ENCODE peak calls at places on chromosomes 5 and 9, in five cellular contexts. One of them, this sample, is unnamed.
A peak's percentile ranks its signal among the peaks of the same experiment; 100 is the strongest.

GRCh38 chr9:127970401-127971313 is 10.1 kb downstream of the EEIG1 start:
- DNase-seq in dorsolateral prefrontal cortex: no peak
- DNase-seq in RWPE2: no peak
- DNase-seq in B cell: peak; percentile 81
- DNase-seq in activated CD8-positive, alpha-beta T cell treated with anti-CD3 and anti-CD28 coated beads for 36 hours: peak; percentile 90
- DNase-seq in this sample: peak; percentile 92

GRCh38 chr5:178547753-178548415 is 42.3 kb downstream of the COL23A1 start:
- DNase-seq in dorsolateral prefrontal cortex: no peak
- DNase-seq in RWPE2: peak; percentile 68
- DNase-seq in B cell: no peak
- DNase-seq in activated CD8-positive, alpha-beta T cell treated with anti-CD3 and anti-CD28 coated beads for 36 hours: peak; percentile 18
- DNase-seq in this sample: no peak

GRCh38 chr5:13211064-13211463 is 733.4 kb downstream of the DNAH5 start:
- DNase-seq in dorsolateral prefrontal cortex: no peak
- DNase-seq in RWPE2: no peak
- DNase-seq in B cell: no peak
- DNase-seq in activated CD8-positive, alpha-beta T cell treated with anti-CD3 and anti-CD28 coated beads for 36 hours: no peak
- DNase-seq in this sample: no peak

GRCh38 chr9:130421802-130422276 is 22.9 kb upstream of the ASS1 start:
- DNase-seq in dorsolateral prefrontal cortex: no peak
- DNase-seq in RWPE2: no peak
- DNase-seq in B cell: no peak
- DNase-seq in activated CD8-positive, alpha-beta T cell treated with anti-CD3 and anti-CD28 coated beads for 36 hours: no peak
- DNase-seq in this sample: no peak

GRCh38 chr9:3887121-3887797 is 361.5 kb upstream of the RFX3 start:
- DNase-seq in dorsolateral prefrontal cortex: no peak
- DNase-seq in RWPE2: no peak
- DNase-seq in B cell: no peak
- DNase-seq in activated CD8-positive, alpha-beta T cell treated with anti-CD3 and anti-CD28 coated beads for 36 hours: no peak
- DNase-seq in this sample: no peak

GRCh38 chr5:116631147-116631546 is 56.5 kb upstream of the SEMA6A start:
- DNase-seq in dorsolateral prefrontal cortex: no peak
- DNase-seq in RWPE2: no peak
- DNase-seq in B cell: no peak
- DNase-seq in activated CD8-positive, alpha-beta T cell treated with anti-CD3 and anti-CD28 coated beads for 36 hours: no peak
- DNase-seq in this sample: no peak

GRCh38 chr9:113999256-114000062 is 78.6 kb downstream of the AMBP start:
- DNase-seq in dorsolateral prefrontal cortex: peak; percentile 23
- DNase-seq in RWPE2: no peak
- DNase-seq in B cell: no peak
- DNase-seq in activated CD8-positive, alpha-beta T cell treated with anti-CD3 and anti-CD28 coated beads for 36 hours: no peak
- DNase-seq in this sample: no peak

GRCh38 chr9:69874301-69875060 is 53.9 kb downstream of the CFAP95 start:
- DNase-seq in dorsolateral prefrontal cortex: no peak
- DNase-seq in RWPE2: no peak
- DNase-seq in B cell: no peak
- DNase-seq in activated CD8-positive, alpha-beta T cell treated with anti-CD3 and anti-CD28 coated beads for 36 hours: no peak
- DNase-seq in this sample: no peak

GRCh38 chr9:131805803-131806202 is 65.9 kb upstream of the RAPGEF1 start:
- DNase-seq in dorsolateral prefrontal cortex: no peak
- DNase-seq in RWPE2: no peak
- DNase-seq in B cell: no peak
- DNase-seq in activated CD8-positive, alpha-beta T cell treated with anti-CD3 and anti-CD28 coated beads for 36 hours: no peak
- DNase-seq in this sample: no peak

GRCh38 chr5:163586431-163587033 is 81.1 kb downstream of the MAT2B start:
- DNase-seq in dorsolateral prefrontal cortex: no peak
- DNase-seq in RWPE2: no peak
- DNase-seq in B cell: no peak
- DNase-seq in activated CD8-positive, alpha-beta T cell treated with anti-CD3 and anti-CD28 coated beads for 36 hours: no peak
- DNase-seq in this sample: no peak

DNA sequence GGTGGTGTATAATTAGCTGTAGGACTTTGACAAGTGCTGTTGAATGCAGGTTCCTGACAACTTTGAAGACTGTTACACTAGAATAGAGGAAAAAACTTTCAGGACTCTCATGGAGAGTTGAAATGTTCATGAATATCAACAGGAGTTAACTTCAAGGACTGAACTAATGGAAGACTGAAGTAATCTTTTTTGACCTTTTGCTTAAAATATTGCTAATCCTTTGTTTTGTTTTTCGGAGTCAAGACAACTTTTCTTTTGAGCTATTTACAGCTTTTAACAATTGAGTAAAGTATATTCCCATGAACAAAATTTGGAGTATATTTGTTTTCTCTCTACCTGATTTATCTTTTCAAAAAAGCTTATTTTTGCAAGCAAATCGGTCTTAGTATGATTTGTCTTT is 34.1 kb upstream of the MTMR12 start:
- DNase-seq in dorsolateral prefrontal cortex: no peak
- DNase-seq in RWPE2: no peak
- DNase-seq in B cell: no peak
- DNase-seq in activated CD8-positive, alpha-beta T cell treated with anti-CD3 and anti-CD28 coated beads for 36 hours: no peak
- DNase-seq in this sample: no peak
- TF ChIP-seq CTCF in dorsolateral prefrontal cortex: no peak
- TF ChIP-seq CTCF in RWPE2: no peak
- TF ChIP-seq CTCF in B cell: no peak
- TF ChIP-seq CTCF in activated CD8-positive, alpha-beta T cell treated with anti-CD3 and anti-CD28 coated beads for 36 hours: no peak
- TF ChIP-seq CTCF in this sample: no peak

GRCh38 chr9:126448136-126448535 is 121.5 kb downstream of the MVB12B start:
- DNase-seq in dorsolateral prefrontal cortex: no peak
- DNase-seq in RWPE2: no peak
- DNase-seq in B cell: no peak
- DNase-seq in activated CD8-positive, alpha-beta T cell treated with anti-CD3 and anti-CD28 coated beads for 36 hours: no peak
- DNase-seq in this sample: no peak

GRCh38 chr9:126451316-126451885 is 124.8 kb downstream of the MVB12B start:
- DNase-seq in dorsolateral prefrontal cortex: peak; percentile 8
- DNase-seq in RWPE2: no peak
- DNase-seq in B cell: no peak
- DNase-seq in activated CD8-positive, alpha-beta T cell treated with anti-CD3 and anti-CD28 coated beads for 36 hours: no peak
- DNase-seq in this sample: no peak

GRCh38 chr9:126450537-126451205 is 124.0 kb downstream of the MVB12B start:
- DNase-seq in dorsolateral prefrontal cortex: no peak
- DNase-seq in RWPE2: no peak
- DNase-seq in B cell: no peak
- DNase-seq in activated CD8-positive, alpha-beta T cell treated with anti-CD3 and anti-CD28 coated beads for 36 hours: no peak
- DNase-seq in this sample: no peak

GRCh38 chr9:126449725-126450443 is 123.3 kb downstream of the MVB12B start:
- DNase-seq in dorsolateral prefrontal cortex: no peak
- DNase-seq in RWPE2: no peak
- DNase-seq in B cell: no peak
- DNase-seq in activated CD8-positive, alpha-beta T cell treated with anti-CD3 and anti-CD28 coated beads for 36 hours: no peak
- DNase-seq in this sample: no peak

GRCh38 chr9:126448865-126449577 is 122.4 kb downstream of the MVB12B start:
- DNase-seq in dorsolateral prefrontal cortex: no peak
- DNase-seq in RWPE2: no peak
- DNase-seq in B cell: no peak
- DNase-seq in activated CD8-positive, alpha-beta T cell treated with anti-CD3 and anti-CD28 coated beads for 36 hours: no peak
- DNase-seq in this sample: no peak
- TF ChIP-seq CTCF in dorsolateral prefrontal cortex: no peak
- TF ChIP-seq CTCF in RWPE2: no peak
- TF ChIP-seq CTCF in B cell: no peak
- TF ChIP-seq CTCF in activated CD8-positive, alpha-beta T cell treated with anti-CD3 and anti-CD28 coated beads for 36 hours: no peak
- TF ChIP-seq CTCF in this sample: no peak

GRCh38 chr5:45862763-45863162 is 166.6 kb upstream of the HCN1 start:
- DNase-seq in dorsolateral prefrontal cortex: no peak
- DNase-seq in RWPE2: no peak
- DNase-seq in B cell: no peak
- DNase-seq in activated CD8-positive, alpha-beta T cell treated with anti-CD3 and anti-CD28 coated beads for 36 hours: no peak
- DNase-seq in this sample: no peak
- TF ChIP-seq CTCF in dorsolateral prefrontal cortex: no peak
- TF ChIP-seq CTCF in RWPE2: no peak
- TF ChIP-seq CTCF in B cell: no peak
- TF ChIP-seq CTCF in activated CD8-positive, alpha-beta T cell treated with anti-CD3 and anti-CD28 coated beads for 36 hours: no peak
- TF ChIP-seq CTCF in this sample: no peak

GRCh38 chr9:68685770-68686169 is 19.3 kb upstream of the PIP5K1B start:
- DNase-seq in dorsolateral prefrontal cortex: no peak
- DNase-seq in RWPE2: no peak
- DNase-seq in B cell: peak; percentile 40
- DNase-seq in activated CD8-positive, alpha-beta T cell treated with anti-CD3 and anti-CD28 coated beads for 36 hours: peak; percentile 47
- DNase-seq in this sample: peak; percentile 73
- TF ChIP-seq CTCF in dorsolateral prefrontal cortex: peak; percentile 11
- TF ChIP-seq CTCF in RWPE2: no peak
- TF ChIP-seq CTCF in B cell: peak; percentile 74
- TF ChIP-seq CTCF in activated CD8-positive, alpha-beta T cell treated with anti-CD3 and anti-CD28 coated beads for 36 hours: peak; percentile 52
- TF ChIP-seq CTCF in this sample: peak; percentile 66

GRCh38 chr9:134170525-134171315 is 6.4 kb upstream of the RNU6ATAC start:
- DNase-seq in dorsolateral prefrontal cortex: no peak
- DNase-seq in RWPE2: no peak
- DNase-seq in B cell: no peak
- DNase-seq in activated CD8-positive, alpha-beta T cell treated with anti-CD3 and anti-CD28 coated beads for 36 hours: no peak
- DNase-seq in this sample: no peak

GRCh38 chr9:134167530-134167931 is 3.2 kb upstream of the RNU6ATAC start:
- DNase-seq in dorsolateral prefrontal cortex: no peak
- DNase-seq in RWPE2: no peak
- DNase-seq in B cell: no peak
- DNase-seq in activated CD8-positive, alpha-beta T cell treated with anti-CD3 and anti-CD28 coated beads for 36 hours: no peak
- DNase-seq in this sample: no peak

GRCh38 chr9:134169724-134170401 is 5.5 kb upstream of the RNU6ATAC start:
- DNase-seq in dorsolateral prefrontal cortex: no peak
- DNase-seq in RWPE2: no peak
- DNase-seq in B cell: no peak
- DNase-seq in activated CD8-positive, alpha-beta T cell treated with anti-CD3 and anti-CD28 coated beads for 36 hours: no peak
- DNase-seq in this sample: no peak

GRCh38 chr9:134169166-134169565 is 4.8 kb upstream of the RNU6ATAC start:
- DNase-seq in dorsolateral prefrontal cortex: no peak
- DNase-seq in RWPE2: no peak
- DNase-seq in B cell: no peak
- DNase-seq in activated CD8-positive, alpha-beta T cell treated with anti-CD3 and anti-CD28 coated beads for 36 hours: no peak
- DNase-seq in this sample: no peak

DNA sequence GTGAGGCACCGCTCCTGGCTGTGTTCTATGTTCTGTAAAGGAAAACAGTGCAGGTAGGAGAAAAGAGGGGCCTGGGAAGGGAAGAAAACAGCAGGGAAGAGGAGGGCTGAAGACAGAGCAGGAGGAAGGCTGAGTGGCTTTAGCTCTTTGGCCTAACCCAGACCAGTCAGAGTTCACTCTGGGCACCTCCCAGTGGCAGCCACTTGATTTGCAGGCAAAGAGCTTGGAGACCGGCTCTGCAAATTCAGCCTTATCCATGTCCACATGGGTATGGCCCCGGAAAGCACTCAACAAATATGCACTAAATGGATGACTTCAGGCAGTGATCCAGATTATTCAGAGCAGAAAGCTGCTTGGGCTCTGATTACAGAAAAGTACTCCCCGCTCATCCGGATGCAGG is 4.4 kb upstream of the RNU6ATAC start:
- DNase-seq in dorsolateral prefrontal cortex: no peak
- DNase-seq in RWPE2: no peak
- DNase-seq in B cell: no peak
- DNase-seq in activated CD8-positive, alpha-beta T cell treated with anti-CD3 and anti-CD28 coated beads for 36 hours: peak; percentile 30
- DNase-seq in this sample: no peak
- TF ChIP-seq CTCF in dorsolateral prefrontal cortex: no peak
- TF ChIP-seq CTCF in RWPE2: no peak
- TF ChIP-seq CTCF in B cell: peak; percentile 20
- TF ChIP-seq CTCF in activated CD8-positive, alpha-beta T cell treated with anti-CD3 and anti-CD28 coated beads for 36 hours: no peak
- TF ChIP-seq CTCF in this sample: no peak

GRCh38 chr5:73299017-73299630 is 126.1 kb downstream of the TMEM174 start:
- DNase-seq in dorsolateral prefrontal cortex: no peak
- DNase-seq in RWPE2: no peak
- DNase-seq in B cell: peak; percentile 38
- DNase-seq in activated CD8-positive, alpha-beta T cell treated with anti-CD3 and anti-CD28 coated beads for 36 hours: no peak
- DNase-seq in this sample: peak; percentile 51
- TF ChIP-seq CTCF in dorsolateral prefrontal cortex: peak; percentile 7
- TF ChIP-seq CTCF in RWPE2: peak; percentile 68
- TF ChIP-seq CTCF in B cell: no peak
- TF ChIP-seq CTCF in activated CD8-positive, alpha-beta T cell treated with anti-CD3 and anti-CD28 coated beads for 36 hours: peak; percentile 35
- TF ChIP-seq CTCF in this sample: no peak

GRCh38 chr5:36459191-36460135 is 146.9 kb upstream of the SLC1A3 start:
- DNase-seq in dorsolateral prefrontal cortex: no peak
- DNase-seq in RWPE2: no peak
- DNase-seq in B cell: no peak
- DNase-seq in activated CD8-positive, alpha-beta T cell treated with anti-CD3 and anti-CD28 coated beads for 36 hours: no peak
- DNase-seq in this sample: no peak
- TF ChIP-seq CTCF in dorsolateral prefrontal cortex: no peak
- TF ChIP-seq CTCF in RWPE2: peak; percentile 56
- TF ChIP-seq CTCF in B cell: peak; percentile 31
- TF ChIP-seq CTCF in activated CD8-positive, alpha-beta T cell treated with anti-CD3 and anti-CD28 coated beads for 36 hours: peak; percentile 24
- TF ChIP-seq CTCF in this sample: no peak

GRCh38 chr5:119311688-119312087 is 44.1 kb upstream of the TNFAIP8 start:
- DNase-seq in dorsolateral prefrontal cortex: no peak
- DNase-seq in RWPE2: no peak
- DNase-seq in B cell: no peak
- DNase-seq in activated CD8-positive, alpha-beta T cell treated with anti-CD3 and anti-CD28 coated beads for 36 hours: no peak
- DNase-seq in this sample: no peak

GRCh38 chr5:119309290-119309818 is 46.5 kb upstream of the TNFAIP8 start:
- DNase-seq in dorsolateral prefrontal cortex: no peak
- DNase-seq in RWPE2: no peak
- DNase-seq in B cell: no peak
- DNase-seq in activated CD8-positive, alpha-beta T cell treated with anti-CD3 and anti-CD28 coated beads for 36 hours: peak; percentile 27
- DNase-seq in this sample: no peak

GRCh38 chr5:119313207-119313606 is 42.6 kb upstream of the TNFAIP8 start:
- DNase-seq in dorsolateral prefrontal cortex: no peak
- DNase-seq in RWPE2: no peak
- DNase-seq in B cell: no peak
- DNase-seq in activated CD8-positive, alpha-beta T cell treated with anti-CD3 and anti-CD28 coated beads for 36 hours: peak; percentile 34
- DNase-seq in this sample: no peak

GRCh38 chr5:119313876-119314605 is 41.8 kb upstream of the TNFAIP8 start:
- DNase-seq in dorsolateral prefrontal cortex: no peak
- DNase-seq in RWPE2: no peak
- DNase-seq in B cell: no peak
- DNase-seq in activated CD8-positive, alpha-beta T cell treated with anti-CD3 and anti-CD28 coated beads for 36 hours: no peak
- DNase-seq in this sample: no peak

GRCh38 chr5:119312403-119312802 is 43.4 kb upstream of the TNFAIP8 start:
- DNase-seq in dorsolateral prefrontal cortex: no peak
- DNase-seq in RWPE2: no peak
- DNase-seq in B cell: no peak
- DNase-seq in activated CD8-positive, alpha-beta T cell treated with anti-CD3 and anti-CD28 coated beads for 36 hours: no peak
- DNase-seq in this sample: no peak
- TF ChIP-seq CTCF in dorsolateral prefrontal cortex: no peak
- TF ChIP-seq CTCF in RWPE2: no peak
- TF ChIP-seq CTCF in B cell: no peak
- TF ChIP-seq CTCF in activated CD8-positive, alpha-beta T cell treated with anti-CD3 and anti-CD28 coated beads for 36 hours: no peak
- TF ChIP-seq CTCF in this sample: no peak

DNA sequence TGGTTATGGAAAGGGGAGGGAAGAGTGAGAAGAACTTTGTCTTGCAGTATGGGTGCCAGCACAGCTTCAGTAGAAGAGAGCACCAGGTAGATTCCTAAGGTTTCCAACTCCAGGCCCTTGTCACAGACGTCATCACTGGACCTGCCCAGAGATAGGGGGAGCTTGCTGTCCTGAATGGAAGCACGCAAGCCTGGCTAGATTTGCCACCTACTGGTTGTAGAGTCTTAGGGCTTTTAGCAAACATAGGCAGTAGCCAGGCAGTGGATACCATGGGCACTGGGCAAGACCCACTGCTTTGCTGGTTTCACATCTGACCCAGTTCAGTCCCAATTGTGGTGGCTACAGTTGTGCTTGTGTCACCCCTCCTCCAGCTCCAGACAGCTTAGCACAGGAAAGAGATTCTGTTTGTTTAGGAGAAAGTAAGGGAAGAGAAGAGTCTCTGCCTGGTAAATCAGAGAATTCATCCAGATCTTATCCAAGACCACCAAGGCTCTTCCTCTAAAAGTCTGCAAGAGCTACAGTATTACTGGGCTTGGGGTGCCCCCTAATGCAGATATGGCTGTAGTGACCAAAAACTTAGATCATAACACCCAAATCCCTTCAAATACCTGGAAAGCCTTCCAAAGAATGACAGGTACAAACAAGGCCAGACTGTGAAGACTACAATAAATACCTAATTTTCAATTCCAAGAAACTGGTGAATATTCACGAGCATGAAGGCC is 158.9 kb downstream of the HINT1 start:
- DNase-seq in dorsolateral prefrontal cortex: no peak
- DNase-seq in RWPE2: no peak
- DNase-seq in B cell: no peak
- DNase-seq in activated CD8-positive, alpha-beta T cell treated with anti-CD3 and anti-CD28 coated beads for 36 hours: no peak
- DNase-seq in this sample: no peak
- TF ChIP-seq CTCF in dorsolateral prefrontal cortex: no peak
- TF ChIP-seq CTCF in RWPE2: peak; percentile 23
- TF ChIP-seq CTCF in B cell: no peak
- TF ChIP-seq CTCF in activated CD8-positive, alpha-beta T cell treated with anti-CD3 and anti-CD28 coated beads for 36 hours: no peak
- TF ChIP-seq CTCF in this sample: no peak

This sample was measured in GM20000.